ENCODE peak calls at places on chromosomes 16 and 17, in five cellular contexts. One of them, this sample, is unnamed.

GRCh38 chr16:28321700-28322411 is 29.5 kb downstream of the SBK1 start:
- DNase-seq in H1: peak; percentile 90
- DNase-seq in Peyer's patch: peak; percentile 67
- DNase-seq in GM23338: peak; percentile 84
- DNase-seq in K562: peak; percentile 61
- DNase-seq in this sample: peak; percentile 39

GRCh38 chr16:4684030-4684715 is 9.2 kb upstream of the NUDT16L1 start:
- DNase-seq in H1: no peak
- DNase-seq in Peyer's patch: no peak
- DNase-seq in GM23338: no peak
- DNase-seq in K562: no peak
- DNase-seq in this sample: no peak

GRCh38 chr17:46943511-46944393 is 20.8 kb downstream of the GOSR2 start:
- DNase-seq in H1: peak; percentile 57
- DNase-seq in Peyer's patch: no peak
- DNase-seq in GM23338: peak; percentile 67
- DNase-seq in K562: peak; percentile 28
- DNase-seq in this sample: peak; percentile 68

GRCh38 chr17:20243524-20243923 is 223.8 kb downstream of the LGALS9B start:
- DNase-seq in H1: no peak
- DNase-seq in Peyer's patch: no peak
- DNase-seq in GM23338: no peak
- DNase-seq in K562: no peak
- DNase-seq in this sample: no peak

GRCh38 chr16:72978212-72978611 is 69.7 kb downstream of the ZFHX3 start:
- DNase-seq in H1: no peak
- DNase-seq in Peyer's patch: no peak
- DNase-seq in GM23338: no peak
- DNase-seq in K562: no peak
- DNase-seq in this sample: no peak

GRCh38 chr17:4033751-4034251 is 69.6 kb upstream of the ATP2A3 start:
- DNase-seq in H1: no peak
- DNase-seq in Peyer's patch: no peak
- DNase-seq in GM23338: no peak
- DNase-seq in K562: no peak
- DNase-seq in this sample: no peak

GRCh38 chr16:676565-677297 is 1.3 kb downstream of the RHBDL1 start:
- DNase-seq in H1: peak; percentile 63
- DNase-seq in Peyer's patch: peak; percentile 94
- DNase-seq in GM23338: peak; percentile 54
- DNase-seq in K562: no peak
- DNase-seq in this sample: no peak

GRCh38 chr16:90019543-90020259 is 445 bp upstream of the DBNDD1 start:
- DNase-seq in H1: peak; percentile 85
- DNase-seq in Peyer's patch: peak; percentile 70
- DNase-seq in GM23338: peak; percentile 86
- DNase-seq in K562: peak; percentile 96
- DNase-seq in this sample: no peak

GRCh38 chr16:22117666-22118065 is 25.3 kb downstream of the VWA3A start:
- DNase-seq in H1: no peak
- DNase-seq in Peyer's patch: no peak
- DNase-seq in GM23338: no peak
- DNase-seq in K562: no peak
- DNase-seq in this sample: no peak

GRCh38 chr16:86604436-86605220 is 26.3 kb downstream of the FOXL1 start:
- DNase-seq in H1: no peak
- DNase-seq in Peyer's patch: peak; percentile 62
- DNase-seq in GM23338: no peak
- DNase-seq in K562: no peak
- DNase-seq in this sample: no peak

GRCh38 chr17:6398955-6399354 is 36.0 kb downstream of the AIPL1 start:
- DNase-seq in H1: no peak
- DNase-seq in Peyer's patch: no peak
- DNase-seq in GM23338: no peak
- DNase-seq in K562: no peak
- DNase-seq in this sample: no peak

GRCh38 chr16:280552-280951 is at the start of gene ARHGDIG:
- DNase-seq in H1: no peak
- DNase-seq in Peyer's patch: no peak
- DNase-seq in GM23338: peak; percentile 54
- DNase-seq in K562: peak; percentile 77
- DNase-seq in this sample: no peak

GRCh38 chr16:75566040-75566888 is at the start of gene GABARAPL2:
- DNase-seq in H1: peak; percentile 98
- DNase-seq in Peyer's patch: peak; percentile 95
- DNase-seq in GM23338: peak; percentile 97
- DNase-seq in K562: peak; percentile 91
- DNase-seq in this sample: peak; percentile 88

GRCh38 chr16:77873066-77873465 is 84.7 kb downstream of the VAT1L start:
- DNase-seq in H1: no peak
- DNase-seq in Peyer's patch: no peak
- DNase-seq in GM23338: no peak
- DNase-seq in K562: no peak
- DNase-seq in this sample: no peak

GRCh38 chr16:35194681-35195080 is 1735.3 kb downstream of the TP53TG3F start:
- DNase-seq in H1: no peak
- DNase-seq in Peyer's patch: no peak
- DNase-seq in GM23338: no peak
- DNase-seq in K562: no peak
- DNase-seq in this sample: no peak

GRCh38 chr16:11121909-11122692 is 133.9 kb downstream of the SOCS1 start:
- DNase-seq in H1: no peak
- DNase-seq in Peyer's patch: no peak
- DNase-seq in GM23338: no peak
- DNase-seq in K562: no peak
- DNase-seq in this sample: no peak

GRCh38 chr17:66076546-66077190 is 115.3 kb downstream of the CEP112 start:
- DNase-seq in H1: no peak
- DNase-seq in Peyer's patch: no peak
- DNase-seq in GM23338: no peak
- DNase-seq in K562: no peak
- DNase-seq in this sample: no peak

GRCh38 chr16:68798398-68798797 is 44.9 kb upstream of the TANGO6 start:
- DNase-seq in H1: no peak
- DNase-seq in Peyer's patch: no peak
- DNase-seq in GM23338: peak; percentile 30
- DNase-seq in K562: no peak
- DNase-seq in this sample: no peak

GRCh38 chr17:9138161-9138717 is 116.9 kb downstream of the NTN1 start:
- DNase-seq in H1: no peak
- DNase-seq in Peyer's patch: no peak
- DNase-seq in GM23338: no peak
- DNase-seq in K562: no peak
- DNase-seq in this sample: no peak

GRCh38 chr16:75251280-75252048 is at the start of gene BCAR1:
- DNase-seq in H1: peak; percentile 89
- DNase-seq in Peyer's patch: peak; percentile 87
- DNase-seq in GM23338: peak; percentile 95
- DNase-seq in K562: peak; percentile 94
- DNase-seq in this sample: peak; percentile 92

GRCh38 chr16:67647681-67648080 is 2.7 kb downstream of the CARMIL2 start:
- DNase-seq in H1: no peak
- DNase-seq in Peyer's patch: no peak
- DNase-seq in GM23338: no peak
- DNase-seq in K562: no peak
- DNase-seq in this sample: no peak

GRCh38 chr16:87203060-87203656 is 114.0 kb downstream of the C16orf95 start:
- DNase-seq in H1: peak; percentile 92
- DNase-seq in Peyer's patch: peak; percentile 81
- DNase-seq in GM23338: peak; percentile 89
- DNase-seq in K562: peak; percentile 80
- DNase-seq in this sample: peak; percentile 55

GRCh38 chr16:180101-180920 is at the start of gene HBQ1:
- DNase-seq in H1: peak; percentile 84
- DNase-seq in Peyer's patch: peak; percentile 49
- DNase-seq in GM23338: peak; percentile 71
- DNase-seq in K562: peak; percentile 85
- DNase-seq in this sample: peak; percentile 61

GRCh38 chr17:8583954-8584353 is 46.6 kb downstream of the MYH10 start:
- DNase-seq in H1: no peak
- DNase-seq in Peyer's patch: no peak
- DNase-seq in GM23338: no peak
- DNase-seq in K562: no peak
- DNase-seq in this sample: no peak

GRCh38 chr16:28846933-28847273 is 755 bp upstream of the TUFM start:
- DNase-seq in H1: no peak
- DNase-seq in Peyer's patch: no peak
- DNase-seq in GM23338: no peak
- DNase-seq in K562: no peak
- DNase-seq in this sample: no peak

GRCh38 chr16:89350701-89351380 is 133.3 kb downstream of the ZNF778 start:
- DNase-seq in H1: no peak
- DNase-seq in Peyer's patch: no peak
- DNase-seq in GM23338: no peak
- DNase-seq in K562: no peak
- DNase-seq in this sample: no peak

GRCh38 chr16:68386628-68387027 is 61.7 kb downstream of the SMPD3 start:
- DNase-seq in H1: no peak
- DNase-seq in Peyer's patch: peak; percentile 94
- DNase-seq in GM23338: no peak
- DNase-seq in K562: no peak
- DNase-seq in this sample: no peak

GRCh38 chr17:76154935-76155845 is 14.1 kb upstream of the FOXJ1 start:
- DNase-seq in H1: no peak
- DNase-seq in Peyer's patch: no peak
- DNase-seq in GM23338: no peak
- DNase-seq in K562: no peak
- DNase-seq in this sample: no peak

GRCh38 chr16:66308096-66308495 is 58.4 kb upstream of the CDH5 start:
- DNase-seq in H1: no peak
- DNase-seq in Peyer's patch: no peak
- DNase-seq in GM23338: no peak
- DNase-seq in K562: no peak
- DNase-seq in this sample: no peak

GRCh38 chr16:28033870-28034269 is 29.6 kb downstream of the GSG1L start:
- DNase-seq in H1: no peak
- DNase-seq in Peyer's patch: no peak
- DNase-seq in GM23338: no peak
- DNase-seq in K562: no peak
- DNase-seq in this sample: no peak

GRCh38 chr17:13351046-13351445 is 250.7 kb downstream of the HS3ST3A1 start:
- DNase-seq in H1: no peak
- DNase-seq in Peyer's patch: no peak
- DNase-seq in GM23338: no peak
- DNase-seq in K562: no peak
- DNase-seq in this sample: no peak

GRCh38 chr17:30375661-30376060 is 3.1 kb upstream of the CPD start:
- DNase-seq in H1: no peak
- DNase-seq in Peyer's patch: no peak
- DNase-seq in GM23338: no peak
- DNase-seq in K562: no peak
- DNase-seq in this sample: no peak

GRCh38 chr16:66169817-66170216 is 196.7 kb upstream of the CDH5 start:
- DNase-seq in H1: no peak
- DNase-seq in Peyer's patch: no peak
- DNase-seq in GM23338: no peak
- DNase-seq in K562: no peak
- DNase-seq in this sample: no peak

GRCh38 chr16:3490911-3491629 is 4.2 kb downstream of the C16orf90 start:
- DNase-seq in H1: no peak
- DNase-seq in Peyer's patch: no peak
- DNase-seq in GM23338: peak; percentile 53
- DNase-seq in K562: peak; percentile 43
- DNase-seq in this sample: peak; percentile 48

GRCh38 chr17:20095366-20096080 is 86.4 kb downstream of the SPECC1 start:
- DNase-seq in H1: no peak
- DNase-seq in Peyer's patch: no peak
- DNase-seq in GM23338: peak; percentile 82
- DNase-seq in K562: no peak
- DNase-seq in this sample: peak; percentile 77

GRCh38 chr17:60493847-60494321 is 32.2 kb downstream of the APPBP2 start:
- DNase-seq in H1: no peak
- DNase-seq in Peyer's patch: no peak
- DNase-seq in GM23338: no peak
- DNase-seq in K562: no peak
- DNase-seq in this sample: no peak
- H3K36me3 ChIP-seq in H1: peaks cover 5% of the 10 kb centered on the region
- H3K36me3 ChIP-seq in Peyer's patch: peaks cover 82% of the 10 kb centered on the region
- H3K36me3 ChIP-seq in GM23338: peaks cover 55% of the 10 kb centered on the region
- H3K36me3 ChIP-seq in K562: peaks cover 55% of the 10 kb centered on the region
- H3K36me3 ChIP-seq in this sample: peaks cover 78% of the 10 kb centered on the region

GRCh38 chr17:58084317-58084981 is 1.2 kb downstream of the DYNLL2 start:
- DNase-seq in H1: peak; percentile 58
- DNase-seq in Peyer's patch: peak; percentile 67
- DNase-seq in GM23338: peak; percentile 72
- DNase-seq in K562: peak; percentile 50
- DNase-seq in this sample: peak; percentile 50
- H3K27ac ChIP-seq in H1: no peak overlapping the region
- H3K27ac ChIP-seq in Peyer's patch: peak overlapping the region; percentile 97
- H3K27ac ChIP-seq in GM23338: no peak overlapping the region
- H3K27ac ChIP-seq in K562: peak overlapping the region; percentile 88
- H3K27ac ChIP-seq in this sample: peak overlapping the region; percentile 91

GRCh38 chr17:177155-177554 is 4.3 kb downstream of the DOC2B start:
- DNase-seq in H1: no peak
- DNase-seq in Peyer's patch: no peak
- DNase-seq in GM23338: no peak
- DNase-seq in K562: no peak
- DNase-seq in this sample: no peak
- H3K27me3 ChIP-seq in H1: peaks cover 23% of the 10 kb centered on the region
- H3K27me3 ChIP-seq in Peyer's patch: no peaks in the 10 kb centered on the region
- H3K27me3 ChIP-seq in GM23338: peaks cover 24% of the 10 kb centered on the region
- H3K27me3 ChIP-seq in K562: peaks cover 36% of the 10 kb centered on the region
- H3K27me3 ChIP-seq in this sample: no peaks in the 10 kb centered on the region

GRCh38 chr17:61756561-61756960 is 106.8 kb downstream of the BRIP1 start:
- DNase-seq in H1: no peak
- DNase-seq in Peyer's patch: no peak
- DNase-seq in GM23338: no peak
- DNase-seq in K562: no peak
- DNase-seq in this sample: no peak

GRCh38 chr17:61755668-61756067 is 107.7 kb downstream of the BRIP1 start:
- DNase-seq in H1: no peak
- DNase-seq in Peyer's patch: no peak
- DNase-seq in GM23338: no peak
- DNase-seq in K562: no peak
- DNase-seq in this sample: no peak

GRCh38 chr17:61759362-61759761 is 104.0 kb downstream of the BRIP1 start:
- DNase-seq in H1: no peak
- DNase-seq in Peyer's patch: no peak
- DNase-seq in GM23338: no peak
- DNase-seq in K562: no peak
- DNase-seq in this sample: no peak

GRCh38 chr17:61757168-61757567 is 106.2 kb downstream of the BRIP1 start:
- DNase-seq in H1: no peak
- DNase-seq in Peyer's patch: no peak
- DNase-seq in GM23338: no peak
- DNase-seq in K562: no peak
- DNase-seq in this sample: no peak

GRCh38 chr17:61758430-61758829 is 104.9 kb downstream of the BRIP1 start:
- DNase-seq in H1: no peak
- DNase-seq in Peyer's patch: no peak
- DNase-seq in GM23338: peak; percentile 31
- DNase-seq in K562: no peak
- DNase-seq in this sample: no peak
- H3K36me3 ChIP-seq in H1: no peaks in the 10 kb centered on the region
- H3K36me3 ChIP-seq in Peyer's patch: no peaks in the 10 kb centered on the region
- H3K36me3 ChIP-seq in GM23338: no peaks in the 10 kb centered on the region
- H3K36me3 ChIP-seq in K562: peaks cover 2% of the 10 kb centered on the region
- H3K36me3 ChIP-seq in this sample: peaks cover 49% of the 10 kb centered on the region

GRCh38 chr17:81057079-81057730 is 22.3 kb downstream of the BAIAP2 start:
- DNase-seq in H1: no peak
- DNase-seq in Peyer's patch: peak; percentile 76
- DNase-seq in GM23338: no peak
- DNase-seq in K562: peak; percentile 90
- DNase-seq in this sample: peak; percentile 93
- H3K27ac ChIP-seq in H1: no peak overlapping the region
- H3K27ac ChIP-seq in Peyer's patch: no peak overlapping the region
- H3K27ac ChIP-seq in GM23338: peak overlapping the region; percentile 45
- H3K27ac ChIP-seq in K562: peak overlapping the region; percentile 9
- H3K27ac ChIP-seq in this sample: peak overlapping the region; percentile 87